ENCODE peak calls at places on chromosomes 16 and 17, in seven cellular contexts. One of them, this sample, is unnamed.

GRCh38 chr16:12120982-12121652 is 144.6 kb downstream of the SNX29 start:
- DNase-seq in AG04450: no peak
- DNase-seq in psoas muscle: no peak
- DNase-seq in activated gamma-delta T cell treated with anti-CD3 and anti-CD28 coated beads, Interleukin-2, amount 50 U/mL, for 16 hours: no peak
- DNase-seq in activated CD4-positive, alpha-beta T cell treated with anti-CD3 and anti-CD28 coated beads for 24 hours: no peak
- DNase-seq in choroid plexus epithelial cell: no peak
- DNase-seq in activated CD4-positive, CD25-positive, alpha-beta regulatory T cell: no peak
- DNase-seq in this sample: no peak

GRCh38 chr16:49189286-49189685 is 92.4 kb downstream of the CBLN1 start:
- DNase-seq in AG04450: no peak
- DNase-seq in choroid plexus epithelial cell: no peak
- DNase-seq in activated gamma-delta T cell treated with anti-CD3 and anti-CD28 coated beads, Interleukin-2, amount 50 U/mL, for 16 hours: no peak
- DNase-seq in activated CD4-positive, alpha-beta T cell treated with anti-CD3 and anti-CD28 coated beads for 24 hours: no peak
- DNase-seq in psoas muscle: no peak
- DNase-seq in activated CD4-positive, CD25-positive, alpha-beta regulatory T cell: no peak
- DNase-seq in this sample: no peak

GRCh38 chr17:20118280-20118679 is 109.1 kb downstream of the SPECC1 start:
- DNase-seq in activated CD4-positive, CD25-positive, alpha-beta regulatory T cell: no peak
- DNase-seq in activated CD4-positive, alpha-beta T cell treated with anti-CD3 and anti-CD28 coated beads for 24 hours: no peak
- DNase-seq in activated gamma-delta T cell treated with anti-CD3 and anti-CD28 coated beads, Interleukin-2, amount 50 U/mL, for 16 hours: no peak
- DNase-seq in psoas muscle: no peak
- DNase-seq in choroid plexus epithelial cell: no peak
- DNase-seq in AG04450: no peak
- DNase-seq in this sample: no peak

GRCh38 chr17:5694507-5694906 is 110.2 kb upstream of the NLRP1 start:
- DNase-seq in AG04450: no peak
- DNase-seq in activated CD4-positive, alpha-beta T cell treated with anti-CD3 and anti-CD28 coated beads for 24 hours: no peak
- DNase-seq in activated gamma-delta T cell treated with anti-CD3 and anti-CD28 coated beads, Interleukin-2, amount 50 U/mL, for 16 hours: no peak
- DNase-seq in choroid plexus epithelial cell: no peak
- DNase-seq in psoas muscle: no peak
- DNase-seq in activated CD4-positive, CD25-positive, alpha-beta regulatory T cell: no peak
- DNase-seq in this sample: no peak

GRCh38 chr17:79664925-79665738 is 54.3 kb upstream of the RBFOX3 start:
- DNase-seq in activated CD4-positive, alpha-beta T cell treated with anti-CD3 and anti-CD28 coated beads for 24 hours: no peak
- DNase-seq in activated CD4-positive, CD25-positive, alpha-beta regulatory T cell: no peak
- DNase-seq in choroid plexus epithelial cell: no peak
- DNase-seq in AG04450: no peak
- DNase-seq in activated gamma-delta T cell treated with anti-CD3 and anti-CD28 coated beads, Interleukin-2, amount 50 U/mL, for 16 hours: no peak
- DNase-seq in psoas muscle: peak
- DNase-seq in this sample: no peak

GRCh38 chr16:25217921-25218320 is 1.2 kb downstream of the AQP8 start:
- DNase-seq in activated gamma-delta T cell treated with anti-CD3 and anti-CD28 coated beads, Interleukin-2, amount 50 U/mL, for 16 hours: no peak
- DNase-seq in psoas muscle: no peak
- DNase-seq in activated CD4-positive, alpha-beta T cell treated with anti-CD3 and anti-CD28 coated beads for 24 hours: no peak
- DNase-seq in choroid plexus epithelial cell: no peak
- DNase-seq in activated CD4-positive, CD25-positive, alpha-beta regulatory T cell: no peak
- DNase-seq in AG04450: no peak
- DNase-seq in this sample: no peak

GRCh38 chr16:54000361-54000760 is 286.2 kb downstream of the IRX3 start:
- DNase-seq in choroid plexus epithelial cell: peak
- DNase-seq in activated CD4-positive, alpha-beta T cell treated with anti-CD3 and anti-CD28 coated beads for 24 hours: no peak
- DNase-seq in AG04450: no peak
- DNase-seq in activated CD4-positive, CD25-positive, alpha-beta regulatory T cell: no peak
- DNase-seq in activated gamma-delta T cell treated with anti-CD3 and anti-CD28 coated beads, Interleukin-2, amount 50 U/mL, for 16 hours: no peak
- DNase-seq in psoas muscle: no peak
- DNase-seq in this sample: no peak

GRCh38 chr16:17389392-17389791 is 81.4 kb downstream of the XYLT1 start:
- DNase-seq in AG04450: no peak
- DNase-seq in activated CD4-positive, alpha-beta T cell treated with anti-CD3 and anti-CD28 coated beads for 24 hours: no peak
- DNase-seq in activated gamma-delta T cell treated with anti-CD3 and anti-CD28 coated beads, Interleukin-2, amount 50 U/mL, for 16 hours: no peak
- DNase-seq in psoas muscle: no peak
- DNase-seq in choroid plexus epithelial cell: no peak
- DNase-seq in activated CD4-positive, CD25-positive, alpha-beta regulatory T cell: no peak
- DNase-seq in this sample: peak

GRCh38 chr16:86872126-86872525 is 293.8 kb downstream of the FOXL1 start:
- DNase-seq in AG04450: no peak
- DNase-seq in activated CD4-positive, alpha-beta T cell treated with anti-CD3 and anti-CD28 coated beads for 24 hours: no peak
- DNase-seq in activated gamma-delta T cell treated with anti-CD3 and anti-CD28 coated beads, Interleukin-2, amount 50 U/mL, for 16 hours: no peak
- DNase-seq in activated CD4-positive, CD25-positive, alpha-beta regulatory T cell: no peak
- DNase-seq in choroid plexus epithelial cell: no peak
- DNase-seq in psoas muscle: no peak
- DNase-seq in this sample: no peak

GRCh38 chr17:63474174-63474913 is 2.5 kb upstream of the ACE start:
- DNase-seq in psoas muscle: no peak
- DNase-seq in activated CD4-positive, CD25-positive, alpha-beta regulatory T cell: no peak
- DNase-seq in activated gamma-delta T cell treated with anti-CD3 and anti-CD28 coated beads, Interleukin-2, amount 50 U/mL, for 16 hours: no peak
- DNase-seq in choroid plexus epithelial cell: peak
- DNase-seq in activated CD4-positive, alpha-beta T cell treated with anti-CD3 and anti-CD28 coated beads for 24 hours: no peak
- DNase-seq in AG04450: no peak
- DNase-seq in this sample: no peak

This sample was measured in IMR-90.